ENCODE peak calls at places on chromosome 16, in ten cellular contexts. I, C, A, P, M, W, T, O, N and K are unnamed samples.

GRCh38 chr16:51151435-51151950 is 423 bp upstream of the SALL1 start:
- DNase-seq in I (peak), C (no peak), A (peak), P (peak), M (no peak), W (peak), T (peak), O (no peak), N (peak), K (peak)

GRCh38 chr16:89898201-89898967 is 20.3 kb upstream of the MC1R start:
- DNase-seq in I (no peak), C (no peak), A (no peak), P (no peak), M (no peak), W (no peak), T (no peak), O (no peak), N (no peak), K (no peak)

GRCh38 chr16:2295056-2295798 is 27.3 kb upstream of the RNPS1 start:
- DNase-seq in I (no peak), C (no peak), A (no peak), P (no peak), M (no peak), W (no peak), T (no peak), O (no peak), N (no peak), K (no peak)

GRCh38 chr16:81804134-81804610 is 25.1 kb downstream of the PLCG2 start:
- DNase-seq in I (no peak), C (no peak), A (no peak), P (no peak), M (no peak), W (no peak), T (no peak), O (no peak), N (no peak), K (no peak)

GRCh38 chr16:19071811-19072777 is 4.7 kb downstream of the COQ7 start:
- DNase-seq in I (peak), C (peak), A (peak), P (peak), M (peak), W (peak), T (peak), O (no peak), N (peak), K (peak)

GRCh38 chr16:77882359-77882758 is 94.0 kb downstream of the VAT1L start:
- DNase-seq in I (no peak), C (no peak), A (no peak), P (no peak), M (no peak), W (peak), T (no peak), O (no peak), N (peak), K (no peak)

GRCh38 chr16:89047331-89048086 is 46.1 kb upstream of the ACSF3 start:
- DNase-seq in I (no peak), C (no peak), A (no peak), P (no peak), M (no peak), W (no peak), T (no peak), O (no peak), N (no peak), K (peak)

GRCh38 chr16:29029168-29029994 is 44.5 kb downstream of the LAT start:
- DNase-seq in I (peak), C (peak), A (peak), P (peak), M (peak), W (peak), T (no peak), O (peak), N (peak), K (peak)

GRCh38 chr16:26667271-26667703 is 399.4 kb upstream of the C16orf82 start:
- DNase-seq in I (no peak), C (no peak), A (no peak), P (no peak), M (no peak), W (no peak), T (no peak), O (no peak), N (no peak), K (peak)